ENCODE peak calls at places on chromosome 1, in five cellular contexts. Z, O, X, E and H are unnamed samples.

GRCh38 chr1:47534417-47534816 is 96.6 kb downstream of the FOXD2 start:
- DNase-seq in Z (no peak), X (no peak), O (no peak), E (peak), H (peak)

GRCh38 chr1:8625981-8626898 is 191.2 kb downstream of the RERE start:
- DNase-seq in X (no peak), O (no peak), Z (no peak), E (peak), H (no peak)

GRCh38 chr1:11938722-11939526 is 4.4 kb downstream of the PLOD1 start:
- DNase-seq in O (no peak), E (no peak), Z (no peak), X (no peak), H (no peak)

GRCh38 chr1:26723013-26723991 is 27.5 kb downstream of the ARID1A start:
- DNase-seq in X (peak), O (peak), E (peak), Z (peak), H (peak)

GRCh38 chr1:200040516-200041138 is 13.1 kb downstream of the NR5A2 start:
- DNase-seq in E (no peak), Z (no peak), O (no peak), X (peak), H (no peak)

GRCh38 chr1:93851327-93851712 is 27.7 kb downstream of the DNTTIP2 start:
- DNase-seq in Z (no peak), O (no peak), E (no peak), X (no peak), H (no peak)

GRCh38 chr1:68010094-68010493 is 40.3 kb downstream of the DIRAS3 start:
- DNase-seq in O (no peak), Z (no peak), X (no peak), E (peak), H (no peak)

GRCh38 chr1:173097001-173097400 is 46.3 kb upstream of the TNFSF18 start:
- DNase-seq in E (peak), Z (no peak), X (no peak), O (no peak), H (no peak)

GRCh38 chr1:4624801-4625200 is 29.6 kb upstream of the AJAP1 start:
- DNase-seq in E (no peak), Z (no peak), O (no peak), X (no peak), H (no peak)

GRCh38 chr1:168488153-168488552 is 55.6 kb downstream of the XCL2 start:
- DNase-seq in O (no peak), Z (no peak), E (peak), X (no peak), H (peak)

GRCh38 chr1:25944986-25945385 is 38.8 kb upstream of the STMN1 start:
- DNase-seq in Z (no peak), O (no peak), E (peak), X (no peak), H (no peak)

GRCh38 chr1:94245747-94246438 is 8.5 kb upstream of the ARHGAP29 start:
- DNase-seq in Z (no peak), E (no peak), X (no peak), O (no peak), H (no peak)

GRCh38 chr1:49351744-49352143 is 575.1 kb upstream of the BEND5 start:
- DNase-seq in O (no peak), Z (no peak), E (peak), X (no peak), H (no peak)

DNA sequence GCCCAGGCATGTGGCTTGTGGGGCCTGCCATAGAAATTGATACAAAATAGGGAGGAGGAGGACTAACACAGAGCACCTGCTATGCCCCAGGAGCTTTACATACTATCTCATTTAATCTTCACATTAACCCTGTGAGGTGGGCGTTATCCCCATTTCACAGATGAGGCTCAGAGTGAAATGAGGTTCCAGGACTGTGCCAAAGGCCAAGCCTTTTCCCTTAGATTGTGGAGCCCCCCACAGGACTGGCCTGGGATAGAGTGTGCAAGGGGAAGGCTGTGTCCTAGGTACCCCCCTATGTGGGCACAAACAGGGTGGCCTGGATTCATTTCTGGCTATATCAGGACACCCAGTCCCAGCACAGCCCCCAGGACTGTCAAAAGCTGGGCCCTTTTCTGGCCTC is 2.2 kb upstream of the DDOST start:
- DNase-seq in O (no peak), Z (no peak), E (no peak), X (no peak), H (no peak)
- TF ChIP-seq CTCF in O (no peak), Z (no peak), E (no peak), X (no peak), H (no peak)

GRCh38 chr1:86419277-86419903 is 4.6 kb upstream of the CLCA2 start:
- DNase-seq in X (no peak), E (peak), O (peak), Z (no peak), H (no peak)
- TF ChIP-seq CTCF in X (no peak), E (peak), O (peak), Z (peak), H (peak)

GRCh38 chr1:145927916-145928647 is 798 bp upstream of the RBM8A start:
- DNase-seq in X (no peak), Z (no peak), O (no peak), E (no peak), H (no peak)

GRCh38 chr1:145926706-145927072 is 595 bp downstream of the RBM8A start:
- DNase-seq in Z (no peak), E (no peak), O (peak), X (no peak), H (no peak)

GRCh38 chr1:145922266-145922665 is 3.7 kb upstream of the PEX11B start:
- DNase-seq in E (peak), X (no peak), O (no peak), Z (no peak), H (no peak)

DNA sequence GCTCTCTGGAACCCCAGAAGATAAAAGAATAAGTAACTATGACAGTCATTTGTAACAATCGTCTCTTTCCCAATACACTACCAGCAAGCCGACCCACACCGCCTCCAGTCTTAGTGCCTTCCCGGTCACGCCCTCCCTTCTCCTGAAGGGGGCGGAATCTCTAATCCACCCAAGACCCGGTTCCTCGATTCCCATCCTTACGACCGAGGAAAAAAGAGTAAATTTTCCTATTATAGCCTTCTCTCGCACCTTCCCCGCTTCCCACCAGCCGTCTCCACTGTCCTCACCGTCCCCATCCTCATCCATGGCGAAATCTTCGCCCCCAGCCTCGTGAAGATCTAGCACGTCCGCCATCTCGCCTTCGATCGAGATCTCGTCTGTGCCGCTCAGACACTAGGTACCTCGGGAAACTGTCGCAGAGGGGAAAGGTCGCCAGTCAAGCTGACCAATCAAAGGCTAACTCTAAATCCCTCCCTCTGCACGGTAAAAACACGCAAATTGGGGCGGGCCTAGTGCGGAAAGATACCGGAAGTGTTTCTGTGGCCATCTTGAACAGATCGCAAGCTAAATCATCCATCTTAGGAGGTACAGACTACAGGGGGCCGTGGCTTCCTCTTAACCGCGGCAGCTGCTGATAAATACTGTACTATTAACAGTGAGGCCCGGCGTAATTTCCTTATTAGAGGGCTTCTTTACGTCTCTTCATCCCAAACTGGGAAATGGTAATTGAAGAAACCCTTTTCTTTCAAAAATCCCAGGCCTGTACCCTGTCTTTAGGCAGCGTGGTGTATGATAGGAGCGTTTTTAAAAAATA is at the start of gene RBM8A:
- DNase-seq in Z (peak), X (peak), O (peak), E (peak), H (peak)
- TF ChIP-seq CTCF in Z (peak), X (peak), O (peak), E (peak), H (peak)

DNA sequence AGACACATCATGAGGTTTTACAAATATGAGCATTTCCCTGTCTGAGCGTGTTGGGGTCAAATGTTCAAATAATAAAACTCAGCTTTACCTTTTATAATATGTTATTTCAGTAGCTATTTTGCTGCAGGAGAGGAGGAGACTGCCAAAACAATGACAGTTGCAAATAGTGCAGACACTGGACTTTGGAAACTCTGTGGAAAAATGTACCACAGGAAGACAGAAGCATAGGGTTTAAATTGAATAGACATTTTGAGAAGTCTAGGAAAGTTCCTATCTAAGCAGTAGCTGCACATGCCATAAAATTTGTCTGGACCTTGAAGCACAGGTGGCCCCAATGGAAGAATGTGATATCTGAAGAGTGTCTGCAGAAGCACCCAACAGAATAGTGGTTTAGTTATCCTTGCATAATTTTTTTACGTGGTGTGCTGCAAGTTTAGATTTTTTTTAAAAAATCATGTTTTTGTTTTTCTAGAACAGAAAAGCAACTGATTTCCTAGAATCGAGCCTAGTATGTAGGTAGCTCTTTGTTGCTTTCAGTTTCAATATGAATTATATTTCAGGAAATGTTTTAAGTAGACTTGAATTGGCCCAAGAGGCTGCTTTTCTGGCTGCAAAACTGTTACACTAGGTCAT is 14.0 kb upstream of the GBP5 start:
- DNase-seq in X (no peak), O (no peak), E (no peak), Z (no peak), H (no peak)
- TF ChIP-seq CTCF in X (no peak), O (no peak), E (no peak), Z (no peak), H (no peak)

GRCh38 chr1:180888870-180889269 is 23.8 kb upstream of the KIAA1614 start:
- DNase-seq in O (no peak), Z (no peak), E (no peak), X (no peak), H (no peak)

GRCh38 chr1:180887841-180888240 is 24.9 kb upstream of the KIAA1614 start:
- DNase-seq in O (no peak), E (no peak), X (no peak), Z (no peak), H (no peak)

GRCh38 chr1:180892272-180892671 is 20.4 kb upstream of the KIAA1614 start:
- DNase-seq in Z (no peak), X (no peak), O (no peak), E (no peak), H (no peak)

GRCh38 chr1:180886338-180886737 is 26.4 kb upstream of the KIAA1614 start:
- DNase-seq in Z (no peak), E (no peak), X (no peak), O (no peak), H (no peak)

GRCh38 chr1:180889325-180889724 is 23.4 kb upstream of the KIAA1614 start:
- DNase-seq in O (no peak), X (no peak), E (no peak), Z (no peak), H (no peak)
- TF ChIP-seq CTCF in O (no peak), X (no peak), E (no peak), Z (no peak), H (no peak)